ENCODE peak calls at places on chromosomes 4 and X, in eight cellular contexts. B is choroid plexus epithelial cell, N is AG09309, J is HCT116, P is gastrocnemius medialis, V is GM12865, S is cardiac fibroblast, I is Calu3. Y is an unnamed sample.

GRCh38 chr4:37392540-37393255 is 148.2 kb downstream of the NWD2 start:
- DNase-seq in B (peak; percentile 4), J (peak; percentile 23), N (no peak), V (peak; percentile 20), I (peak; percentile 15), P (peak; percentile 23), S (peak; percentile 15), Y (no peak)

GRCh38 chrX:2311483-2311882 is 189.3 kb downstream of the DHRSX start:
- DNase-seq in P (no peak), N (no peak), B (no peak), I (no peak), V (no peak), J (no peak), S (no peak), Y (no peak)

GRCh38 chrX:13646154-13646549 is 6.8 kb upstream of the TCEANC start:
- DNase-seq in I (peak; percentile 71), N (no peak), J (peak; percentile 24), B (peak; percentile 78), V (peak; percentile 51), S (peak; percentile 73), P (no peak), Y (no peak)

GRCh38 chr4:80535551-80535950 is 200.0 kb downstream of the CFAP299 start:
- DNase-seq in P (no peak), S (no peak), I (no peak), V (no peak), J (no peak), N (no peak), B (no peak), Y (no peak)

GRCh38 chr4:138911903-138912713 is 103.5 kb upstream of the NOCT start:
- DNase-seq in N (no peak), S (no peak), V (no peak), B (peak; percentile 54), P (no peak), I (peak; percentile 13), J (no peak), Y (no peak)

GRCh38 chrX:16335181-16335580 is 167.9 kb downstream of the MAGEB17 start:
- DNase-seq in I (no peak), S (no peak), P (no peak), V (no peak), B (no peak), N (no peak), J (no peak), Y (no peak)

GRCh38 chr4:177313263-177313662 is 3.6 kb downstream of the NEIL3 start:
- DNase-seq in I (no peak), B (peak; percentile 49), N (peak; percentile 3), J (no peak), S (no peak), P (no peak), V (no peak), Y (no peak)

GRCh38 chr4:176784816-176785215 is 7.9 kb downstream of the VEGFC start:
- DNase-seq in B (peak; percentile 50), I (no peak), V (no peak), J (no peak), N (no peak), S (no peak), P (no peak), Y (no peak)

GRCh38 chr4:74410741-74411140 is 34.2 kb upstream of the AREG start:
- DNase-seq in S (no peak), P (no peak), J (no peak), I (no peak), V (no peak), N (no peak), B (no peak), Y (no peak)

GRCh38 chr4:86542319-86543027 is 51.6 kb upstream of the PTPN13 start:
- DNase-seq in N (no peak), P (no peak), I (no peak), V (no peak), B (no peak), S (no peak), J (no peak), Y (no peak)

GRCh38 chrX:69524765-69525164 is 20.6 kb downstream of the NALF2 start:
- DNase-seq in V (no peak), S (no peak), J (no peak), P (no peak), I (no peak), B (no peak), N (no peak), Y (no peak)

GRCh38 chr4:76634239-76634638 is 199.2 kb downstream of the SHROOM3 start:
- DNase-seq in S (peak; percentile 64), I (no peak), J (no peak), B (peak; percentile 72), V (no peak), N (peak; percentile 47), P (no peak), Y (no peak)

GRCh38 chrX:124240422-124240821 is 92.0 kb upstream of the TEX13D start:
- DNase-seq in V (no peak), N (no peak), S (no peak), J (no peak), I (no peak), P (no peak), B (no peak), Y (no peak)

GRCh38 chr4:20028694-20029093 is 223.0 kb upstream of the SLIT2 start:
- DNase-seq in B (peak; percentile 45), I (no peak), J (peak; percentile 3), V (no peak), P (no peak), S (no peak), N (no peak), Y (no peak)

DNA sequence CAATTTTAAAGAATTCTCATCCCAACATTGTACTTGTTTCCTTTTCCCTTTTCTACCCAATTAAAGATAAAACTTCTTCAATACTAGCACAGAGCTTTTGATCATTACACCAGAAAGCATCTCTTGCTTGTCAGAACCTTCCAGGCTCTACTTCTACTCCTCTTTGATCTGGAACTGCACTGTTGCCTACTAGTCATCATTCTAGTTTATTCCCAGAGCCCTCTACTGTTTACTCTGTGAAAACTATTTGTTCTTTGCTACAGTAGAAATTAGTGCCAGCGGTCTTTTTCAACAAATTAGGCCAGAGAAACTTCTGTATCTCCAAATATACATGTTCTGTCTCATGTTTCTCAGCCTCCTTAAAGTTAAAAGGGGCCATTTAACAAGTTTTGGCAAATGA is 46.8 kb upstream of the TMPRSS11F start:
- DNase-seq in V (no peak), N (no peak), P (no peak), S (peak; percentile 2), B (no peak), I (no peak), J (no peak), Y (no peak)
- TF ChIP-seq CTCF in V (no peak), N (no peak), P (no peak), S (no peak), B (no peak), I (no peak), J (no peak), Y (no peak)

GRCh38 chr4:44869985-44870384 is 143.6 kb upstream of the GNPDA2 start:
- DNase-seq in V (no peak), I (no peak), S (no peak), J (no peak), P (no peak), N (no peak), B (no peak), Y (no peak)

DNA sequence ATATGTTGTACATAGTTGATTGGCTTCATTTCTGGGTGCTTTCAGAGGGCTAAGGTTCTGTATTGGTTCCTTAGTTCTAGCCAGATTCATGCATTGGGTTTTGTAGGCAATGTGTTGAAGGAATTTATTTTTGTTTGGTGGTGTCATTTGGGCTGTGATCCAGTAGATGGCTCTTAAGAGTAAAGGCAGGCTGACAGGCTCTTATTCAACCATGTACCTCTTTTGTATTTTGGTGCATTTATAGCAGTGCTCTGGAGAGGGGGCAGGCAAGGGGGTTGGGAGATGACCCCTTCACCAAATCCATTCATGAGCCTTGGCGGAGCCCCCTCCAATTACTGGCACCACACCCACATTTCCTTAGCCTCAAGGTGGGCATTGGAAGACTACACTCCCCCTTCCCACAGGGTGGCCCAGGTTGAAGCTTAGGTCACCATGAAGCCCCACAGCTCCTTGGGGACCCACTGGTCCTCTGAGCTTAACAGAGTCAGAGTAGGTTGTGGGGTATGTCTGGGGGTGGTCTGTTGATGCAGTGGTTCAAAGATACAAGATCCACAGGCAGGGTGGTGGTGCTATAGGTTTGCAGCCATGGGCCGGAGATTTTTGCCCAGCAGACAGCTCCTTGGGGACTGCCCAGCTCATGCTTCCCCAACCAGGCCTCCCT is 143.0 kb upstream of the GNPDA2 start:
- DNase-seq in P (no peak), V (peak; percentile 2), B (peak; percentile 48), S (no peak), J (no peak), N (no peak), I (no peak), Y (no peak)
- TF ChIP-seq CTCF in P (no peak), V (no peak), B (peak; percentile 42), S (no peak), J (no peak), N (no peak), I (no peak), Y (no peak)

GRCh38 chrX:54920610-54921426 is at the start of gene TRO:
- DNase-seq in I (no peak), V (no peak), B (peak; percentile 35), S (peak; percentile 10), J (no peak), N (no peak), P (no peak), Y (no peak)
- TF ChIP-seq CTCF in I (no peak), V (no peak), B (peak; percentile 45), S (no peak), J (no peak), N (no peak), P (no peak), Y (no peak)

GRCh38 chr4:162494935-162495334 is 331.1 kb upstream of the FSTL5 start:
- DNase-seq in I (no peak), S (no peak), V (no peak), B (no peak), J (no peak), N (no peak), P (no peak), Y (no peak)

GRCh38 chr4:162498168-162498567 is 334.4 kb upstream of the FSTL5 start:
- DNase-seq in I (no peak), B (peak; percentile 6), S (no peak), N (no peak), P (no peak), J (no peak), V (no peak), Y (no peak)

GRCh38 chr4:162499478-162499877 is 335.7 kb upstream of the FSTL5 start:
- DNase-seq in B (peak; percentile 16), P (no peak), S (no peak), J (no peak), N (no peak), I (no peak), V (no peak), Y (no peak)

GRCh38 chr4:162502109-162502508 is 338.3 kb upstream of the FSTL5 start:
- DNase-seq in P (no peak), J (no peak), V (no peak), B (no peak), I (no peak), N (no peak), S (no peak), Y (no peak)

DNA sequence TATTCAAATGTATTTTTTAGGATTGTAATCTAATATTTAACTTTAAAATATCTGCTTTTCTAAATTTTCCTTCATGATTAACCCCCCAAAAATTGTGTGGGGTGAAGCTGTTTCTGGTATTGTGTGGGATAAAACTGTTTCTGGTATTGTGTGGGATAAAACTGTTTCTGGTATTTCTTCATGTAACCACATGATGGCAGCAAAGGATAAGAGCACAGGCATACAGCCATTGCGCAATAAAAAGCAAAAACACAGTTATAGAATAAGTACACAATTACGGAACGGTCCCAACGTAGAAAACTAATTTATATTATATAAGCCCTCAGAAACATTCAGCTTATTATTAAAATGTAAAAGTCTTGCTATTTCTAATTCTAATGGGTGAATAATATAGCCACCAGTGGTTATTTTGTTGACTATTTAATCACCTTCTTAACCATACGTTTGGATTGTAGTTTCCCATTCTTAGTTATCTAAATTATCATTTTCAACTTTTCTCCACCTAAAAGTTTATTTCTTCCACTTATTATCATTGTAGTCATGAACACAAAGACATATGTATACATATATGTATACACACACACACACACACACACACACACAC is 333.9 kb upstream of the FSTL5 start:
- DNase-seq in V (peak; percentile 36), S (peak; percentile 62), J (peak; percentile 15), I (no peak), B (peak; percentile 69), P (no peak), N (peak; percentile 7), Y (no peak)
- TF ChIP-seq CTCF in V (peak; percentile 67), S (peak; percentile 75), J (peak; percentile 66), I (peak; percentile 61), B (peak; percentile 79), P (peak; percentile 86), N (peak; percentile 72), Y (peak; percentile 31)